ENCODE peak calls at places on chromosomes 16 and 17, in four cellular contexts. E is PC-3, T is ovary, X is colonic mucosa. A is an unnamed sample.

GRCh38 chr16:4052801-4053662 is 63.2 kb downstream of the ADCY9 start:
- DNase-seq in X (peak; percentile 67), E (peak; percentile 56), T (peak; percentile 29), A (peak; percentile 74)

GRCh38 chr16:69340095-69340644 is 598 bp downstream of the NIP7 start:
- DNase-seq in X (no peak), E (no peak), T (no peak), A (no peak)

GRCh38 chr17:28057731-28058246 is 15.3 kb downstream of the NLK start:
- DNase-seq in E (peak; percentile 61), T (no peak), X (no peak), A (no peak)

GRCh38 chr16:67782567-67783352 is 23.6 kb downstream of the RANBP10 start:
- DNase-seq in T (no peak), E (no peak), X (no peak), A (no peak)

GRCh38 chr17:31388770-31389672 is 2.5 kb upstream of the RAB11FIP4 start:
- DNase-seq in X (no peak), E (peak; percentile 10), T (no peak), A (no peak)

GRCh38 chr17:72421128-72422092 is 300.6 kb downstream of the SOX9 start:
- DNase-seq in X (peak; percentile 82), T (no peak), E (peak; percentile 100), A (no peak)

GRCh38 chr16:23917621-23918020 is 81.8 kb downstream of the PRKCB start:
- DNase-seq in X (no peak), T (no peak), E (no peak), A (no peak)

GRCh38 chr17:21289175-21289901 is 4.8 kb downstream of the MAP2K3 start:
- DNase-seq in X (no peak), T (no peak), E (no peak), A (no peak)

GRCh38 chr17:71180801-71181385 is 939.9 kb upstream of the SOX9 start:
- DNase-seq in T (no peak), E (peak; percentile 62), X (peak; percentile 70), A (peak; percentile 82)

GRCh38 chr16:88999457-89000206 is 22.6 kb upstream of the CBFA2T3 start:
- DNase-seq in T (no peak), X (no peak), E (no peak), A (no peak)

GRCh38 chr17:8939496-8940334 is 25.8 kb downstream of the PIK3R5 start:
- DNase-seq in X (no peak), T (no peak), E (no peak), A (no peak)

GRCh38 chr16:9949396-9949795 is 232.8 kb downstream of the GRIN2A start:
- DNase-seq in T (no peak), E (no peak), X (no peak), A (no peak)

GRCh38 chr17:73600103-73600871 is 44.0 kb downstream of the SDK2 start:
- DNase-seq in E (no peak), X (no peak), T (no peak), A (no peak)

GRCh38 chr17:28916302-28916934 is 13.5 kb upstream of the DHRS13 start:
- DNase-seq in E (no peak), T (no peak), X (peak; percentile 54), A (no peak)

GRCh38 chr17:48037036-48037881 is at the start of gene COPZ2:
- DNase-seq in X (peak; percentile 53), T (no peak), E (no peak), A (peak; percentile 87)

GRCh38 chr17:4899341-4900230 is at the start of gene C17orf107:
- DNase-seq in X (peak; percentile 91), E (no peak), T (peak; percentile 84), A (peak; percentile 90)

GRCh38 chr17:27954521-27955495 is 61.6 kb upstream of the LYRM9 start:
- DNase-seq in T (no peak), X (no peak), E (no peak), A (no peak)

GRCh38 chr17:64036198-64036922 is 15.9 kb upstream of the ICAM2 start:
- DNase-seq in X (peak; percentile 12), T (no peak), E (peak; percentile 24), A (peak; percentile 42)

GRCh38 chr17:2510559-2510958 is 1.1 kb downstream of the METTL16 start:
- DNase-seq in X (no peak), E (no peak), T (no peak), A (no peak)

GRCh38 chr16:49883111-49883829 is 27.4 kb upstream of the ZNF423 start:
- DNase-seq in T (no peak), X (no peak), E (no peak), A (no peak)

GRCh38 chr16:57540906-57541753 is 1.3 kb upstream of the ADGRG5 start:
- DNase-seq in E (no peak), T (no peak), X (peak; percentile 36), A (no peak)

GRCh38 chr17:16942141-16943031 is 29.5 kb downstream of the TNFRSF13B start:
- DNase-seq in X (no peak), T (no peak), E (peak; percentile 96), A (peak; percentile 25)

GRCh38 chr16:87681990-87682570 is 79.8 kb downstream of the JPH3 start:
- DNase-seq in T (no peak), X (no peak), E (no peak), A (no peak)

GRCh38 chr17:72515291-72516065 is 394.7 kb downstream of the SOX9 start:
- DNase-seq in E (no peak), X (no peak), T (no peak), A (no peak)

GRCh38 chr17:28567604-28568003 is 3.7 kb downstream of the PIGS start:
- DNase-seq in T (no peak), E (no peak), X (no peak), A (no peak)

GRCh38 chr17:33642002-33642401 is 348.9 kb upstream of the ASIC2 start:
- DNase-seq in X (no peak), E (no peak), T (no peak), A (no peak)
- TF ChIP-seq CTCF in X (no peak), E (no peak), T (no peak), A (no peak)

GRCh38 chr16:81635336-81635947 is 143.6 kb upstream of the PLCG2 start:
- DNase-seq in T (no peak), E (no peak), X (no peak), A (no peak)
- H3K27ac ChIP-seq in T (no peak overlapping the region), E (no peak overlapping the region), X (no peak overlapping the region), A (no peak overlapping the region)

GRCh38 chr17:42045719-42046118 is 4.7 kb downstream of the C17orf113 start:
- DNase-seq in E (no peak), X (no peak), T (no peak), A (no peak)

GRCh38 chr17:42050360-42051012 is at the start of gene C17orf113:
- DNase-seq in X (peak; percentile 59), E (peak; percentile 24), T (peak; percentile 56), A (peak; percentile 75)

GRCh38 chr17:42049834-42050359 is 504 bp downstream of the C17orf113 start:
- DNase-seq in T (no peak), X (peak; percentile 32), E (no peak), A (no peak)

GRCh38 chr17:42051013-42051400 is 606 bp upstream of the C17orf113 start:
- DNase-seq in E (no peak), X (peak; percentile 31), T (no peak), A (no peak)

DNA sequence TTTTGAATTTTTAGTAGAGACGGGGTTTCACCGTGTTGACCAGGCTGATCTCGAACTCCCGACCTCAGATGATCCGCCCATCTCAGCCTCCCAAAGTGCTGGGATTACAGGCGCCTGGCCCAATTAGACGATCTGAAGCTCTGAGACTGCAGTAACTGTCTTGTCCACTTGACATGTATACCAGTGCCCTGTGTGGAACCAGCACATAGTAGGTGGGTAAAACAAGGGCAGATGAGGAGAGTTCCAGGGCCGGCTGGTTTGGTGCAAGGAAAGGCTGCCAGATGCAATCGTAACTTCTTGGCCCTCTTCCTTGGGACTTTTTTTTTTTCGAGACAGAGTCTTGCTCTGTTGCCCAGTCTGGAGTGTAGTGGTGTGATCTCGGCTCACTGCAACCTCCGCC is 3.1 kb downstream of the C17orf113 start:
- DNase-seq in X (no peak), E (no peak), T (no peak), A (no peak)
- H3K9me3 ChIP-seq in X (no peaks in the 10 kb centered on the region), E (no peaks in the 10 kb centered on the region), T (no peaks in the 10 kb centered on the region), A (no peaks in the 10 kb centered on the region)

GRCh38 chr16:85759631-85760419 is 8.9 kb upstream of the C16orf74 start:
- DNase-seq in E (peak; percentile 52), X (no peak), T (no peak), A (no peak)
- TF ChIP-seq CTCF in E (peak; percentile 80), X (peak; percentile 32), T (no peak), A (no peak)